ENCODE peak calls at places on chromosomes 4 and X, in six cellular contexts. One of them, this sample, is unnamed.

GRCh38 chr4:28730304-28730703 is 1869.7 kb downstream of the STIM2 start:
- DNase-seq in glutamatergic neuron: no peak
- DNase-seq in effector memory CD8-positive, alpha-beta T cell: no peak
- DNase-seq in cardiac muscle cell: no peak
- DNase-seq in EH: no peak
- DNase-seq in astrocyte of the spinal cord: no peak
- DNase-seq in this sample: no peak

GRCh38 chr4:156734965-156735895 is 236.4 kb downstream of the PDGFC start:
- DNase-seq in EH: peak; percentile 68
- DNase-seq in effector memory CD8-positive, alpha-beta T cell: no peak
- DNase-seq in cardiac muscle cell: no peak
- DNase-seq in glutamatergic neuron: no peak
- DNase-seq in astrocyte of the spinal cord: peak; percentile 60
- DNase-seq in this sample: no peak

GRCh38 chrX:15567886-15568616 is 32.7 kb downstream of the ACE2 start:
- DNase-seq in EH: no peak
- DNase-seq in cardiac muscle cell: no peak
- DNase-seq in effector memory CD8-positive, alpha-beta T cell: no peak
- DNase-seq in astrocyte of the spinal cord: no peak
- DNase-seq in glutamatergic neuron: no peak
- DNase-seq in this sample: peak; percentile 2

GRCh38 chr4:183960912-183961569 is 55.9 kb downstream of the STOX2 start:
- DNase-seq in EH: no peak
- DNase-seq in cardiac muscle cell: peak; percentile 48
- DNase-seq in effector memory CD8-positive, alpha-beta T cell: no peak
- DNase-seq in astrocyte of the spinal cord: no peak
- DNase-seq in glutamatergic neuron: no peak
- DNase-seq in this sample: no peak

GRCh38 chrX:115147220-115147619 is 42.0 kb upstream of the RBMXL3 start:
- DNase-seq in astrocyte of the spinal cord: peak; percentile 29
- DNase-seq in cardiac muscle cell: no peak
- DNase-seq in glutamatergic neuron: no peak
- DNase-seq in EH: peak; percentile 27
- DNase-seq in effector memory CD8-positive, alpha-beta T cell: no peak
- DNase-seq in this sample: no peak

GRCh38 chrX:10900585-10901289 is 210.4 kb upstream of the HCCS start:
- DNase-seq in glutamatergic neuron: no peak
- DNase-seq in cardiac muscle cell: no peak
- DNase-seq in EH: peak; percentile 56
- DNase-seq in astrocyte of the spinal cord: peak; percentile 63
- DNase-seq in effector memory CD8-positive, alpha-beta T cell: no peak
- DNase-seq in this sample: no peak

GRCh38 chr4:48109413-48110263 is 24.4 kb downstream of the TXK start:
- DNase-seq in EH: peak; percentile 49
- DNase-seq in effector memory CD8-positive, alpha-beta T cell: peak; percentile 24
- DNase-seq in glutamatergic neuron: no peak
- DNase-seq in cardiac muscle cell: peak; percentile 64
- DNase-seq in astrocyte of the spinal cord: peak; percentile 54
- DNase-seq in this sample: no peak

GRCh38 chrX:57906790-57907189 is 3.5 kb downstream of the ZXDA start:
- DNase-seq in EH: peak; percentile 79
- DNase-seq in effector memory CD8-positive, alpha-beta T cell: no peak
- DNase-seq in cardiac muscle cell: no peak
- DNase-seq in glutamatergic neuron: no peak
- DNase-seq in astrocyte of the spinal cord: peak; percentile 60
- DNase-seq in this sample: peak; percentile 34

GRCh38 chr4:102247041-102247440 is 98.2 kb downstream of the SLC39A8 start:
- DNase-seq in glutamatergic neuron: no peak
- DNase-seq in EH: peak; percentile 3
- DNase-seq in effector memory CD8-positive, alpha-beta T cell: no peak
- DNase-seq in astrocyte of the spinal cord: peak; percentile 76
- DNase-seq in cardiac muscle cell: no peak
- DNase-seq in this sample: peak; percentile 18

GRCh38 chrX:103613362-103613761 is 5.6 kb downstream of the TCEAL3 start:
- DNase-seq in EH: peak; percentile 39
- DNase-seq in astrocyte of the spinal cord: peak; percentile 13
- DNase-seq in effector memory CD8-positive, alpha-beta T cell: no peak
- DNase-seq in cardiac muscle cell: no peak
- DNase-seq in glutamatergic neuron: no peak
- DNase-seq in this sample: no peak

GRCh38 chrX:103585421-103586313 is at the start of gene TCEAL4:
- DNase-seq in cardiac muscle cell: peak; percentile 63
- DNase-seq in EH: peak; percentile 49
- DNase-seq in glutamatergic neuron: peak; percentile 69
- DNase-seq in effector memory CD8-positive, alpha-beta T cell: no peak
- DNase-seq in astrocyte of the spinal cord: no peak
- DNase-seq in this sample: no peak

GRCh38 chr4:37453004-37453360 is 208.4 kb downstream of the NWD2 start:
- DNase-seq in glutamatergic neuron: no peak
- DNase-seq in astrocyte of the spinal cord: peak; percentile 70
- DNase-seq in EH: peak; percentile 36
- DNase-seq in effector memory CD8-positive, alpha-beta T cell: no peak
- DNase-seq in cardiac muscle cell: peak; percentile 82
- DNase-seq in this sample: peak; percentile 13

GRCh38 chrX:20019672-20020365 is 29.0 kb upstream of the BCLAF3 start:
- DNase-seq in glutamatergic neuron: no peak
- DNase-seq in cardiac muscle cell: no peak
- DNase-seq in EH: peak; percentile 2
- DNase-seq in astrocyte of the spinal cord: no peak
- DNase-seq in effector memory CD8-positive, alpha-beta T cell: no peak
- DNase-seq in this sample: no peak

GRCh38 chrX:17788956-17789562 is 51.8 kb downstream of the SCML1 start:
- DNase-seq in astrocyte of the spinal cord: no peak
- DNase-seq in glutamatergic neuron: no peak
- DNase-seq in effector memory CD8-positive, alpha-beta T cell: no peak
- DNase-seq in EH: peak; percentile 2
- DNase-seq in cardiac muscle cell: no peak
- DNase-seq in this sample: no peak

GRCh38 chrX:1444896-1445480 is 7.7 kb downstream of the ASMTL start:
- DNase-seq in effector memory CD8-positive, alpha-beta T cell: no peak
- DNase-seq in cardiac muscle cell: no peak
- DNase-seq in glutamatergic neuron: no peak
- DNase-seq in EH: no peak
- DNase-seq in astrocyte of the spinal cord: no peak
- DNase-seq in this sample: no peak

GRCh38 chr4:176031927-176032326 is 33.7 kb upstream of the WDR17 start:
- DNase-seq in cardiac muscle cell: no peak
- DNase-seq in effector memory CD8-positive, alpha-beta T cell: no peak
- DNase-seq in EH: no peak
- DNase-seq in glutamatergic neuron: no peak
- DNase-seq in astrocyte of the spinal cord: no peak
- DNase-seq in this sample: no peak

GRCh38 chr4:102608190-102608589 is 107.0 kb downstream of the NFKB1 start:
- DNase-seq in glutamatergic neuron: no peak
- DNase-seq in cardiac muscle cell: no peak
- DNase-seq in effector memory CD8-positive, alpha-beta T cell: no peak
- DNase-seq in EH: peak; percentile 40
- DNase-seq in astrocyte of the spinal cord: no peak
- DNase-seq in this sample: no peak

GRCh38 chrX:17511556-17511955 is 136.6 kb downstream of the NHS start:
- DNase-seq in EH: peak; percentile 44
- DNase-seq in glutamatergic neuron: no peak
- DNase-seq in astrocyte of the spinal cord: no peak
- DNase-seq in cardiac muscle cell: no peak
- DNase-seq in effector memory CD8-positive, alpha-beta T cell: no peak
- DNase-seq in this sample: no peak